ENCODE peak calls at places on chromosomes 6 and 20, in six cellular contexts. D, I, B, X, E and Q are unnamed samples.

GRCh38 chr6:4727671-4728435 is 48.4 kb upstream of the CDYL start:
- DNase-seq in D (no peak), E (no peak), X (no peak), B (no peak), I (no peak), Q (no peak)

GRCh38 chr6:14109411-14109826 is 8.2 kb upstream of the CD83 start:
- DNase-seq in I (no peak), E (no peak), D (no peak), X (no peak), B (no peak), Q (no peak)

GRCh38 chr6:122696079-122696478 is 83.4 kb upstream of the FABP7 start:
- DNase-seq in D (peak; percentile 77), I (no peak), B (peak; percentile 79), E (no peak), X (no peak), Q (no peak)

GRCh38 chr6:21171801-21172200 is 421.8 kb upstream of the SOX4 start:
- DNase-seq in E (no peak), B (no peak), X (no peak), I (no peak), D (no peak), Q (no peak)

GRCh38 chr6:41538556-41539182 is 7.5 kb upstream of the FOXP4 start:
- DNase-seq in B (no peak), E (peak; percentile 88), X (no peak), I (no peak), D (no peak), Q (no peak)

GRCh38 chr6:44410363-44410762 is 22.9 kb downstream of the CDC5L start:
- DNase-seq in I (no peak), X (no peak), B (no peak), D (no peak), E (no peak), Q (no peak)

GRCh38 chr6:119985952-119986736 is 636.6 kb upstream of the MAN1A1 start:
- DNase-seq in I (no peak), X (no peak), D (no peak), B (no peak), E (no peak), Q (peak; percentile 54)

GRCh38 chr20:20195011-20195705 is 142.8 kb downstream of the CFAP61 start:
- DNase-seq in X (no peak), B (no peak), I (peak; percentile 27), E (no peak), D (no peak), Q (no peak)

GRCh38 chr6:31815025-31815838 is at the start of the genes HSPA1A and HSPA1L:
- DNase-seq in I (peak; percentile 94), D (no peak), B (peak; percentile 97), E (no peak), X (peak; percentile 95), Q (peak; percentile 94)

GRCh38 chr6:133837801-133838349 is 51.0 kb upstream of the TCF21 start:
- DNase-seq in D (peak; percentile 68), X (peak; percentile 77), E (peak; percentile 11), I (peak; percentile 49), B (peak; percentile 34), Q (peak; percentile 80)

GRCh38 chr6:5337573-5337972 is 76.3 kb downstream of the FARS2 start:
- DNase-seq in D (no peak), B (peak; percentile 80), I (no peak), E (no peak), X (no peak), Q (no peak)

GRCh38 chr20:64033981-64034493 is 1.9 kb upstream of the C20orf204 start:
- DNase-seq in E (no peak), X (no peak), D (no peak), I (no peak), B (no peak), Q (peak; percentile 71)

GRCh38 chr20:56893206-56893605 is 264.1 kb downstream of the TFAP2C start:
- DNase-seq in D (no peak), E (no peak), B (no peak), X (no peak), I (no peak), Q (no peak)

GRCh38 chr6:140609956-140610355 is 1235.5 kb upstream of the CITED2 start:
- DNase-seq in X (no peak), E (no peak), I (no peak), D (no peak), B (no peak), Q (no peak)

GRCh38 chr6:44672838-44673237 is 285.3 kb downstream of the CDC5L start:
- DNase-seq in X (no peak), E (no peak), D (no peak), I (no peak), B (no peak), Q (no peak)

GRCh38 chr20:9516658-9516987 is 2.2 kb downstream of the LAMP5 start:
- DNase-seq in D (no peak), I (no peak), E (no peak), X (no peak), B (no peak), Q (no peak)

GRCh38 chr20:46088409-46089075 is 1.2 kb downstream of the NCOA5 start:
- DNase-seq in X (no peak), I (no peak), D (no peak), B (peak; percentile 28), E (no peak), Q (no peak)

GRCh38 chr20:63706852-63707557 is 771 bp downstream of the ARFRP1 start:
- DNase-seq in X (no peak), E (no peak), D (no peak), B (peak; percentile 39), I (peak; percentile 70), Q (peak; percentile 91)

GRCh38 chr20:31788578-31788977 is 30.6 kb upstream of the MYLK2 start:
- DNase-seq in B (no peak), I (no peak), E (no peak), X (no peak), D (no peak), Q (no peak)

DNA sequence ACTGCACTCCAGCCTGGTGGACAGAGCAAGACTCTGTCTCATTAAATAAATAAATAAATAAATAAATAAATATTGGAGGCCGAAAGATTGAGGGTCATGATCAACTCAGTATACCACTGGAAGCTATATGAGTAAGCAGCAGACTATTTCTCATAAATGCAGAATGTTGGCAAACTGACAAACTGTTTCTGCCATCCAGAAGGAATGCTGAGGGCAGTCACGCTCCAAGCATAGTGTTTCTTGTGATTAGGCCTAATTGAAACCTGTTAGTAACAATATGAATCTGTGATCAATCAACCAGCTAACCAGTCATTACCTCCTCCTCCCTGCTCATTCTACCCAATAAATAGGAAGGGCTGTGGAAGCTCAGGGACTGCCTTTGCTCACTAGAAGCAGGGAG is 15.2 kb upstream of the KCNK15 start:
- DNase-seq in X (no peak), B (peak; percentile 88), E (no peak), D (peak; percentile 70), I (no peak), Q (no peak)
- TF ChIP-seq POLR2AphosphoS5 in X (no peak), B (peak; percentile 19), E (no peak), D (no peak), I (peak; percentile 47), Q (no peak)

GRCh38 chr20:50730765-50731054 is 670 bp upstream of the PARD6B start:
- DNase-seq in E (no peak), D (no peak), B (no peak), X (no peak), I (no peak), Q (no peak)

GRCh38 chr20:50728981-50729874 is 2.2 kb upstream of the PARD6B start:
- DNase-seq in D (peak; percentile 77), E (no peak), B (no peak), X (peak; percentile 75), I (no peak), Q (no peak)

GRCh38 chr20:50731930-50732690 is 730 bp downstream of the PARD6B start:
- DNase-seq in I (no peak), X (no peak), E (no peak), D (no peak), B (no peak), Q (no peak)

GRCh38 chr20:50729925-50730764 is 1.2 kb upstream of the PARD6B start:
- DNase-seq in B (no peak), X (no peak), I (peak; percentile 28), E (no peak), D (no peak), Q (peak; percentile 72)

GRCh38 chr20:50731055-50731929 is at the start of gene PARD6B:
- DNase-seq in D (peak; percentile 99), B (peak; percentile 84), I (peak; percentile 100), E (peak; percentile 94), X (peak; percentile 99), Q (peak; percentile 99)
- TF ChIP-seq POLR2AphosphoS5 in D (peak; percentile 77), B (no peak), I (no peak), E (peak; percentile 18), X (peak; percentile 91), Q (peak; percentile 86)

GRCh38 chr6:88840806-88841539 is 122.4 kb downstream of the RNGTT start:
- DNase-seq in E (no peak), B (no peak), D (no peak), I (no peak), X (no peak), Q (no peak)
- TF ChIP-seq POLR2AphosphoS5 in E (no peak), B (no peak), D (no peak), I (no peak), X (no peak), Q (no peak)

GRCh38 chr6:7813704-7814103 is 87.8 kb downstream of the BMP6 start:
- DNase-seq in X (no peak), I (no peak), B (no peak), D (peak; percentile 19), E (no peak), Q (no peak)

GRCh38 chr6:7811441-7811840 is 85.5 kb downstream of the BMP6 start:
- DNase-seq in X (no peak), E (no peak), D (no peak), I (no peak), B (no peak), Q (no peak)

GRCh38 chr6:7815716-7816115 is 89.8 kb downstream of the BMP6 start:
- DNase-seq in B (peak; percentile 58), X (no peak), E (no peak), I (no peak), D (no peak), Q (no peak)

GRCh38 chr6:7812623-7813022 is 86.7 kb downstream of the BMP6 start:
- DNase-seq in B (no peak), E (no peak), I (no peak), X (no peak), D (no peak), Q (no peak)

DNA sequence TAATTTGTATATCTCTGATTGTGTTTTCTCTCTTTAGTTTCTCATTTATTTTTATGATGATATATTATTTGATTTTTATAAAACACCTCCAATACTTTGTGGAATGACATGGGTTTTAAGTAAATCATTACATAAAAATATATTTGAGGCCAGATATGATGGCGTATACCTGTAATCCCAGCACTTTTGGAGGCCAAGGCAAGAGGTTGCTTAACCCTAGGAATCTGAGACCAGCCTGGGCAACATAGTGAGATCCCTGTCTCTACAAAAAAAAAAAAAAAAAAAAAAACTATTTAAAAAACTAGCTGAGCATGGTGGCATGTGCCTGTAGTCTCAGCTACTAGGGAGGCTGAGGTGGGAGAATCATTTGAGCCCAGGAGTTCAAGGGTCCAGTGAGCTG is 87.3 kb downstream of the BMP6 start:
- DNase-seq in I (no peak), X (no peak), E (no peak), D (no peak), B (no peak), Q (no peak)
- TF ChIP-seq POLR2AphosphoS5 in I (no peak), X (no peak), E (no peak), D (no peak), B (no peak), Q (no peak)

GRCh38 chr20:17995967-17996819 is 27.4 kb downstream of the MGME1 start:
- DNase-seq in D (peak; percentile 26), E (peak; percentile 28), B (peak; percentile 70), I (peak; percentile 75), X (no peak), Q (peak; percentile 62)
- TF ChIP-seq POLR2AphosphoS5 in D (no peak), E (no peak), B (no peak), I (no peak), X (no peak), Q (no peak)